ENCODE peak calls at places on chromosome 10, in ten cellular contexts. G is astrocyte of the cerebellum; T is cardiac fibroblast; W is fibroblast of lung; X is AG10803; P is fibroblast of pulmonary artery; S is IMR-90; E is pancreas; V is CD8-positive, alpha-beta memory T cell; Q is thoracic aorta. K is an unnamed sample.

GRCh38 chr10:77274046-77274795 is 363.4 kb downstream of the KCNMA1 start:
- DNase-seq in G (no peak), T (no peak), W (peak; percentile 32), X (peak; percentile 84), P (no peak), S (peak; percentile 84), E (no peak), V (no peak), Q (no peak), K (no peak)

GRCh38 chr10:75611972-75612331 is 180.5 kb downstream of the LRMDA start:
- DNase-seq in G (no peak), T (no peak), W (no peak), X (no peak), P (no peak), S (no peak), E (no peak), V (no peak), Q (no peak), K (no peak)

GRCh38 chr10:98408799-98409198 is 6.2 kb downstream of the PYROXD2 start:
- DNase-seq in G (no peak), T (no peak), W (no peak), X (no peak), P (no peak), S (no peak), E (no peak), V (no peak), Q (no peak), K (no peak)

GRCh38 chr10:62093863-62094291 is 174.8 kb downstream of the RTKN2 start:
- DNase-seq in G (peak; percentile 81), T (peak; percentile 92), W (peak; percentile 78), X (peak; percentile 94), P (peak; percentile 94), S (peak; percentile 79), E (no peak), V (no peak), Q (no peak), K (no peak)

GRCh38 chr10:117248700-117249465 is 8.0 kb downstream of the SLC18A2 start:
- DNase-seq in G (no peak), T (no peak), W (no peak), X (peak; percentile 60), P (no peak), S (no peak), E (no peak), V (no peak), Q (no peak), K (peak; percentile 41)

GRCh38 chr10:131846224-131847101 is 54.3 kb upstream of the PPP2R2D start:
- DNase-seq in G (no peak), T (no peak), W (no peak), X (no peak), P (no peak), S (no peak), E (no peak), V (no peak), Q (no peak), K (no peak)

GRCh38 chr10:48462482-48463020 is 142.3 kb downstream of the ARHGAP22 start:
- DNase-seq in G (no peak), T (no peak), W (no peak), X (no peak), P (no peak), S (no peak), E (no peak), V (no peak), Q (no peak), K (no peak)

GRCh38 chr10:70537398-70538194 is 59.0 kb downstream of the PALD1 start:
- DNase-seq in G (no peak), T (no peak), W (no peak), X (no peak), P (no peak), S (no peak), E (peak; percentile 28), V (no peak), Q (no peak), K (no peak)

GRCh38 chr10:12807982-12808613 is 193.4 kb downstream of the CCDC3 start:
- DNase-seq in G (no peak), T (no peak), W (no peak), X (no peak), P (no peak), S (no peak), E (no peak), V (no peak), Q (no peak), K (no peak)

GRCh38 chr10:79066460-79067240 is 2.1 kb upstream of the ZMIZ1 start:
- DNase-seq in G (no peak), T (peak; percentile 33), W (peak; percentile 51), X (peak; percentile 45), P (peak; percentile 24), S (peak; percentile 35), E (no peak), V (no peak), Q (no peak), K (no peak)

GRCh38 chr10:60524541-60524940 is 134.9 kb upstream of the ANK3 start:
- DNase-seq in G (peak; percentile 56), T (peak; percentile 83), W (peak; percentile 62), X (peak; percentile 64), P (peak; percentile 32), S (peak; percentile 52), E (no peak), V (no peak), Q (no peak), K (no peak)

GRCh38 chr10:123535386-123535785 is 130.8 kb upstream of the GPR26 start:
- DNase-seq in G (no peak), T (no peak), W (no peak), X (no peak), P (no peak), S (no peak), E (no peak), V (no peak), Q (no peak), K (no peak)

GRCh38 chr10:102661614-102662133 is 17.4 kb downstream of the TRIM8 start:
- DNase-seq in G (no peak), T (no peak), W (no peak), X (no peak), P (no peak), S (no peak), E (no peak), V (no peak), Q (no peak), K (no peak)

GRCh38 chr10:33478675-33479125 is 144.2 kb upstream of the NRP1 start:
- DNase-seq in G (no peak), T (no peak), W (no peak), X (no peak), P (no peak), S (no peak), E (no peak), V (no peak), Q (no peak), K (no peak)

GRCh38 chr10:52597189-52597863 is 175.3 kb downstream of the MBL2 start:
- DNase-seq in G (no peak), T (peak; percentile 24), W (peak; percentile 41), X (no peak), P (peak; percentile 23), S (no peak), E (no peak), V (no peak), Q (no peak), K (no peak)

GRCh38 chr10:52599586-52600200 is 172.9 kb downstream of the MBL2 start:
- DNase-seq in G (no peak), T (no peak), W (no peak), X (no peak), P (no peak), S (no peak), E (no peak), V (no peak), Q (no peak), K (no peak)

DNA sequence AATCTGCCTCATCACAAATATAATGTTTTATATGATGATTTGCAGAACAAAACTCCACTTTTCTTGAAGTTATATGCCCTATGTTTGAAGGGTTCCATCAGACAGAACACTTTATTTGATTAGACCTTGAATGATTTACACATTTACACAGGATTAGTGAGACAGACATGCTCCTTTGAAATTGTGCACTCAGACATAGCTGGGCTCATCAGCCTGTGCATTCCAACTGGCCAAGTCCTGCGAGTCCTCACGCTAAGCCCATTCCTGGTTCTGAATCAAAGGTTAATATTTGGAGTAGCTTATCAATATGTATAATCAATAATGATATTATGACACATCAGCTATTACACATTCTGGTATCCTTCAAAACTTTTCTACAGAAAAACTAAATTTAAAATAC is 173.6 kb downstream of the MBL2 start:
- DNase-seq in G (no peak), T (no peak), W (no peak), X (no peak), P (no peak), S (no peak), E (no peak), V (no peak), Q (no peak), K (no peak)
- H3K4me3 ChIP-seq in G (no peak overlapping the region), T (no peak overlapping the region), W (no peak overlapping the region), X (no peak overlapping the region), P (no peak overlapping the region), S (no peak overlapping the region), E (no peak overlapping the region), V (no peak overlapping the region), Q (no peak overlapping the region), K (no peak overlapping the region)

DNA sequence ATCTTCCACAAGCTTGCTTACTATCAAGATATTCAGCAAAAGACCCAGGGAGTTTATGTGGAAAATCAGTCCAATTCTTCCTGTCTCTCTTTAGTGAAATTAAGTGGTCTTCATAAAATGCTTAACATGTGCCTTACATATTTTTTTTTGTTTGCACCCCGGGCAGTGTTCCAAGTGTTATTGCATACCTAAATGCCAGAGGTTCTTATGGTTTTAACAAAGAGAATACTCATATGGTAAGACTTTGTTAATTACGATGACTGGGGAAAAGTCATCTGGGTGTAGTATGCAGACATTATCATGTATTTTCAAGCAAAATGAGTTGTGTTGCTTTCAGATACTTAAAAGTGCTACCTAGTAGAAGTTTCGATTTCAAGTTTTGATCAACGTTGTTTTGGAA is 82.6 kb downstream of the PRKG1 start:
- DNase-seq in G (peak; percentile 83), T (peak; percentile 64), W (peak; percentile 74), X (peak; percentile 93), P (peak; percentile 46), S (peak; percentile 75), E (no peak), V (no peak), Q (no peak), K (no peak)
- H3K4me3 ChIP-seq in G (no peak overlapping the region), T (no peak overlapping the region), W (no peak overlapping the region), X (no peak overlapping the region), P (no peak overlapping the region), S (no peak overlapping the region), E (no peak overlapping the region), V (no peak overlapping the region), Q (no peak overlapping the region), K (no peak overlapping the region)

GRCh38 chr10:96090463-96090800 is 39.7 kb upstream of the ZNF518A start:
- DNase-seq in G (no peak), T (no peak), W (no peak), X (no peak), P (no peak), S (no peak), E (peak; percentile 28), V (no peak), Q (no peak), K (no peak)
- H3K4me3 ChIP-seq in G (peak overlapping the region; percentile 80), T (peak overlapping the region; percentile 81), W (peak overlapping the region; percentile 80), X (peak overlapping the region; percentile 92), P (peak overlapping the region; percentile 76), S (peak overlapping the region; percentile 80), E (peak overlapping the region; percentile 66), V (peak overlapping the region; percentile 95), Q (peak overlapping the region; percentile 95), K (peak overlapping the region; percentile 77)

DNA sequence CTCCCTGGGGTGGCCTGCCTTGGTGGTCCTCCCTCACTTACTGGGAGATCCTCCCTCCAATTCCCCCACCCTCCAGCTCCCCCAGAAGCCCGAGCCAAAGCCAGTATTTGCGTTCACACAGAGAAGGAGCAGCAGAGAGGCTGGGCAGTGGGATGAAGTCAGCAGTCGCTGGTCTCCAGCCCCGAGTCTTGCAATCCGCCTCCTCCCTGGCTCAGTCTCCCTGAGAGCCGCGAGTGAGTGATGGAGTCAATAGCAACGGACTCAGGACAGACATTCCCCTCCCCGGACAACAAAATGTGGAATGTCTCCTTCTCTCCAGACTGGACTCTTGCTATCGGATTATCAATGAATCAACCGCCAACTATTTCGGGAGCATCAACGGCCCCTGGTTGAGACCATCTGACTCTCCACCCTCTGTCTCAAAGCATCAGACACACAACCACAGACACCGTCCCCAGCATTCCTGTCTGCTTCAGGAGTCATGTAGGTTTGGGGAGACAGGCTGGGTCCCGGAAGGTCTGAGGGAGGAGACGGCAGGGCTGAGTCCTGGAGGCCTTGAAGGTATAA is 178.4 kb downstream of the SH3PXD2A start:
- DNase-seq in G (no peak), T (peak; percentile 98), W (peak; percentile 73), X (peak; percentile 98), P (peak; percentile 93), S (peak; percentile 95), E (no peak), V (no peak), Q (no peak), K (no peak)
- H3K4me3 ChIP-seq in G (no peak overlapping the region), T (no peak overlapping the region), W (no peak overlapping the region), X (peak overlapping the region; percentile 86), P (peak overlapping the region; percentile 41), S (peak overlapping the region; percentile 46), E (no peak overlapping the region), V (no peak overlapping the region), Q (no peak overlapping the region), K (no peak overlapping the region)

K was measured in Jurkat, Clone E6-1.